ENCODE peak calls at places on chromosomes 13 and 19, in five cellular contexts. C, R, S, B and M are unnamed samples.
A peak's percentile ranks its signal among the peaks of the same experiment; 100 is the strongest.

GRCh38 chr13:21234537-21234936 is 58.1 kb downstream of the MRPL57 start:
- DNase-seq in B (no peak), C (peak; percentile 50), S (no peak), R (no peak), M (no peak)

GRCh38 chr13:59931621-59932020 is 232.1 kb downstream of the DIAPH3 start:
- DNase-seq in C (no peak), R (no peak), B (no peak), S (no peak), M (no peak)

GRCh38 chr19:1528596-1529429 is 4.9 kb downstream of the PLK5 start:
- DNase-seq in R (no peak), C (no peak), B (no peak), S (no peak), M (no peak)

GRCh38 chr19:51029718-51030117 is 3.3 kb upstream of the KLK11 start:
- DNase-seq in R (no peak), S (no peak), B (no peak), C (no peak), M (peak; percentile 69)

GRCh38 chr19:55005684-55006488 is 32.2 kb downstream of the GP6 start:
- DNase-seq in R (peak; percentile 34), B (peak; percentile 77), C (peak; percentile 11), S (no peak), M (peak; percentile 98)

GRCh38 chr13:110644892-110645521 is 29.7 kb downstream of the NAXD start:
- DNase-seq in S (no peak), B (peak; percentile 67), C (peak; percentile 29), R (peak; percentile 80), M (peak; percentile 91)

GRCh38 chr19:45340232-45340898 is at the start of gene KLC3:
- DNase-seq in R (peak; percentile 68), S (no peak), B (no peak), C (peak; percentile 70), M (no peak)

GRCh38 chr19:27735314-27735713 is 1477.6 kb downstream of the UQCRFS1 start:
- DNase-seq in B (no peak), C (no peak), R (no peak), S (peak; percentile 32), M (no peak)

GRCh38 chr13:57569981-57570380 is 61.6 kb upstream of the PCDH17 start:
- DNase-seq in B (no peak), R (no peak), C (peak; percentile 16), S (no peak), M (no peak)

GRCh38 chr19:33047422-33047821 is 17.3 kb downstream of the RHPN2 start:
- DNase-seq in C (peak; percentile 95), R (peak; percentile 9), S (no peak), B (no peak), M (no peak)
- H3K4me1 ChIP-seq in C (peaks cover 66% of the 10 kb centered on the region), R (peaks cover 4% of the 10 kb centered on the region), S (no peaks in the 10 kb centered on the region), B (no peaks in the 10 kb centered on the region), M (no peaks in the 10 kb centered on the region)

GRCh38 chr13:49786609-49787008 is 5.9 kb downstream of the KPNA3 start:
- DNase-seq in B (no peak), C (no peak), R (no peak), S (no peak), M (no peak)
- H3K4me1 ChIP-seq in B (peaks cover 30% of the 10 kb centered on the region), C (peaks cover 15% of the 10 kb centered on the region), R (peaks cover 37% of the 10 kb centered on the region), S (peaks cover 50% of the 10 kb centered on the region), M (peaks cover 33% of the 10 kb centered on the region)

DNA sequence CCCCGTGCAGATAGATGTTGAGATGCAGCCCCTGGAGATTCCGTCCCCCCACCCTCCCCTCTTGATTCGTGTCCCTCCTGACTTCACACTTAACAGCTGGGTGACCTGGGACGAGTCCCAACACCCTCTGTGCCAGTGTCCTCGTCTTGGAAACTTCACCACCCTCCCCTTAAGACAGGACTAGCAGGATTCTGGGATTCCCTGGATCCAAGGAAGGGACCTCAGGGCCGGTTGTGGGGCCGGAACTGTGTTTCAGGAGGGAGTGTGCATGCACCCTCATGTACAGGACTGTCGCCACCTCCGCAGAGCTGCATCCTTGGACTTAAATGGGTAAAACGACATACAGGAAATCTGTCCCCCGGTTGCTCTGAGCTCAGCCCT is 952 bp downstream of the MYO9B start:
- DNase-seq in B (no peak), R (no peak), C (peak; percentile 31), S (no peak), M (peak; percentile 70)
- H3K4me1 ChIP-seq in B (peaks cover 47% of the 10 kb centered on the region), R (peaks cover 11% of the 10 kb centered on the region), C (peaks cover 32% of the 10 kb centered on the region), S (peaks cover 52% of the 10 kb centered on the region), M (peaks cover 57% of the 10 kb centered on the region)

GRCh38 chr19:33387351-33388230 is 14.1 kb downstream of the CEBPG start:
- DNase-seq in S (no peak), R (no peak), B (peak; percentile 41), C (no peak), M (no peak)
- H3K4me1 ChIP-seq in S (peaks cover 62% of the 10 kb centered on the region), R (no peaks in the 10 kb centered on the region), B (no peaks in the 10 kb centered on the region), C (no peaks in the 10 kb centered on the region), M (no peaks in the 10 kb centered on the region)

GRCh38 chr19:5045015-5045414 is 76.1 kb downstream of the KDM4B start:
- DNase-seq in C (no peak), R (no peak), S (no peak), B (no peak), M (no peak)

GRCh38 chr19:5048091-5048726 is 79.3 kb downstream of the KDM4B start:
- DNase-seq in C (peak; percentile 92), S (peak; percentile 76), R (peak; percentile 83), B (peak; percentile 66), M (peak; percentile 89)

GRCh38 chr19:5046339-5047039 is 77.6 kb downstream of the KDM4B start:
- DNase-seq in R (no peak), C (peak; percentile 99), S (no peak), B (no peak), M (peak; percentile 81)

GRCh38 chr19:5047251-5047935 is 78.5 kb downstream of the KDM4B start:
- DNase-seq in B (no peak), R (no peak), S (no peak), C (no peak), M (no peak)

DNA sequence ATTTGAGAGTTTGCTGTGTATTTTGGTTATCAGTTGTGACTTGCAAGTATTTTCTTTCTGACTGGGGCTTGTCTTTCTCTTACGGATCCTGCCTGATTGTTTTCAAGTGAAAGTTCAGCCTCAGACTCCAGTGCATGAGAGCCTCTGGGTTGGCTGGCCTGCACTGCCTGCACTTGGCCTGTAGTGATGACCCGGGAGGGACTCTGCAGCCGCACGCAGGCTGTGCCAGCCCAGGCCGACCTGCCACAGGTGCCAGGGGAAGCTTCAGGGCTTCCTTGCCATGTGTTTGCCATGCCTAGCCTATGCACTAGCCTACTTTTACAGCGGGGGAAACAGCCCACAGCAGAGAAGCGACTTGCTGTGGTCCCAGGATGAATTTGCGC is 77.0 kb downstream of the KDM4B start:
- DNase-seq in B (no peak), S (no peak), R (no peak), C (no peak), M (no peak)
- H3K4me1 ChIP-seq in B (no peaks in the 10 kb centered on the region), S (peaks cover 49% of the 10 kb centered on the region), R (peaks cover 14% of the 10 kb centered on the region), C (peaks cover 48% of the 10 kb centered on the region), M (peaks cover 60% of the 10 kb centered on the region)

DNA sequence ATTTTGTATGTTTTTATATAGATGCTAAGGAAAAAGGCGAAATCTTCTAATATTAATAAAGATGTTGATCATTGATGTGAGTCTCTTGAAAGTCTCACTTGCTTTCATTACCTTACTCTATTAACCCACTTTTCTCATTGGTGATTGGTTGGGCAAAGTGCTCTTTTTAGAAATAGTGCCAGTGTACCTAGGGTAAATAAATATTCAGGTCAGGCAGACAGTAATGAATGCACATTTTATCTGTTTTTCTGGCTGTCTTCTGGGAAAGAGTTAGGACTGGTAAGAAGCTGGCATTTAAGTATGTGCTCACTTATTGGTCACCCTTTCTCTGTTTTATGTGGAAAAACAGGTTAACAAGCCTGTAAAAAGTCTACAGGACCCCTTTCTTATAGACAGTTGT is 11.2 kb downstream of the SERP2 start:
- DNase-seq in S (no peak), C (no peak), B (no peak), R (no peak), M (no peak)
- H3K4me1 ChIP-seq in S (peaks cover 40% of the 10 kb centered on the region), C (peaks cover 9% of the 10 kb centered on the region), B (no peaks in the 10 kb centered on the region), R (peaks cover 61% of the 10 kb centered on the region), M (no peaks in the 10 kb centered on the region)

GRCh38 chr19:16285769-16286564 is 38.7 kb upstream of the KLF2 start:
- DNase-seq in S (no peak), R (peak; percentile 53), C (no peak), B (no peak), M (no peak)

GRCh38 chr19:16293133-16294085 is 31.2 kb upstream of the KLF2 start:
- DNase-seq in C (peak; percentile 90), B (no peak), R (no peak), S (peak; percentile 94), M (no peak)

GRCh38 chr19:16288544-16288943 is 36.1 kb upstream of the KLF2 start:
- DNase-seq in C (no peak), S (no peak), R (no peak), B (no peak), M (no peak)

GRCh38 chr19:16290692-16291091 is 33.9 kb upstream of the KLF2 start:
- DNase-seq in R (no peak), S (no peak), C (no peak), B (no peak), M (no peak)

DNA sequence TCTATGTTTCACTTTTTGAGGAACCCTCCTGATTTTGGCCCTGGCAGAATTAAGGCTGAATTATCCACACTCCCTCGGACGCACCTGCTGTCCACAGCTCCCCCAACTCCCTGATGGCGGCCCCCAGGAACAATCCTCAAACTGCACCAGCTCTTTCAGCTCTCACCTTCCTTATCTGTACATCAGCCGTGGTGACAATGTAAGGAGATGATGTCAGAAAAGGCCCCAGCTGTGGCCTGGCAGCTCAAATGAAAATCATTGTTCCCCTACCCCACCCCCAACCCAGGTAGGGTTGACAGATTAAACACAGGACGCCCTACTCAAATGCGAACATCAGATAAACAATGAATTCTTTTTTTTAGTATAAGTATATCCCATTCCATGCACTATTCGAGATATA is 35.0 kb upstream of the KLF2 start:
- DNase-seq in S (no peak), R (no peak), C (no peak), B (no peak), M (no peak)
- H3K4me1 ChIP-seq in S (peaks cover 67% of the 10 kb centered on the region), R (peaks cover 23% of the 10 kb centered on the region), C (peaks cover 25% of the 10 kb centered on the region), B (peaks cover 11% of the 10 kb centered on the region), M (no peaks in the 10 kb centered on the region)

GRCh38 chr19:18834644-18834984 is 2.9 kb downstream of the UPF1 start:
- DNase-seq in R (no peak), S (no peak), B (no peak), C (no peak), M (no peak)
- H3K4me1 ChIP-seq in R (peaks cover 25% of the 10 kb centered on the region), S (peaks cover 52% of the 10 kb centered on the region), B (peaks cover 58% of the 10 kb centered on the region), C (peaks cover 7% of the 10 kb centered on the region), M (peaks cover 17% of the 10 kb centered on the region)